ENCODE peak calls at places on chromosomes 1 and 21, in seven cellular contexts. One of them, this sample, is unnamed.
A peak's percentile ranks its signal among the peaks of the same experiment; 100 is the strongest.

GRCh38 chr21:44046734-44047133 is 34.6 kb downstream of the TRAPPC10 start:
- DNase-seq in astrocyte: no peak
- DNase-seq in frontal cortex: no peak
- DNase-seq in activated CD4-positive, alpha-beta T cell treated with anti-CD3 and anti-CD28 coated beads, Interleukin-2, amount 50 U/mL, for 1 hour: no peak
- DNase-seq in NCI-H1694: no peak
- DNase-seq in activated CD8-positive, alpha-beta memory T cell treated with anti-CD3 and anti-CD28 coated beads, Interleukin-2, amount 50 U/mL, for 4 hours: no peak
- DNase-seq in left cardiac atrium: no peak
- DNase-seq in this sample: no peak

GRCh38 chr21:44702111-44702972 is 5.4 kb downstream of the KRTAP10-12 start:
- DNase-seq in left cardiac atrium: no peak
- DNase-seq in activated CD4-positive, alpha-beta T cell treated with anti-CD3 and anti-CD28 coated beads, Interleukin-2, amount 50 U/mL, for 1 hour: no peak
- DNase-seq in activated CD8-positive, alpha-beta memory T cell treated with anti-CD3 and anti-CD28 coated beads, Interleukin-2, amount 50 U/mL, for 4 hours: no peak
- DNase-seq in frontal cortex: no peak
- DNase-seq in NCI-H1694: no peak
- DNase-seq in astrocyte: no peak
- DNase-seq in this sample: no peak

GRCh38 chr1:205351984-205352713 is 4.6 kb downstream of the KLHDC8A start:
- DNase-seq in frontal cortex: no peak
- DNase-seq in astrocyte: no peak
- DNase-seq in left cardiac atrium: no peak
- DNase-seq in NCI-H1694: peak; percentile 98
- DNase-seq in activated CD8-positive, alpha-beta memory T cell treated with anti-CD3 and anti-CD28 coated beads, Interleukin-2, amount 50 U/mL, for 4 hours: no peak
- DNase-seq in activated CD4-positive, alpha-beta T cell treated with anti-CD3 and anti-CD28 coated beads, Interleukin-2, amount 50 U/mL, for 1 hour: no peak
- DNase-seq in this sample: no peak

GRCh38 chr1:79662596-79662995 is 656.1 kb upstream of the ADGRL4 start:
- DNase-seq in left cardiac atrium: no peak
- DNase-seq in activated CD8-positive, alpha-beta memory T cell treated with anti-CD3 and anti-CD28 coated beads, Interleukin-2, amount 50 U/mL, for 4 hours: no peak
- DNase-seq in NCI-H1694: no peak
- DNase-seq in activated CD4-positive, alpha-beta T cell treated with anti-CD3 and anti-CD28 coated beads, Interleukin-2, amount 50 U/mL, for 1 hour: no peak
- DNase-seq in frontal cortex: no peak
- DNase-seq in astrocyte: no peak
- DNase-seq in this sample: no peak

GRCh38 chr1:12065872-12066271 is 2.8 kb downstream of the TNFRSF8 start:
- DNase-seq in frontal cortex: no peak
- DNase-seq in activated CD4-positive, alpha-beta T cell treated with anti-CD3 and anti-CD28 coated beads, Interleukin-2, amount 50 U/mL, for 1 hour: no peak
- DNase-seq in activated CD8-positive, alpha-beta memory T cell treated with anti-CD3 and anti-CD28 coated beads, Interleukin-2, amount 50 U/mL, for 4 hours: no peak
- DNase-seq in astrocyte: no peak
- DNase-seq in NCI-H1694: no peak
- DNase-seq in left cardiac atrium: no peak
- DNase-seq in this sample: no peak

GRCh38 chr1:94301186-94301585 is 63.8 kb upstream of the ARHGAP29 start:
- DNase-seq in astrocyte: no peak
- DNase-seq in activated CD8-positive, alpha-beta memory T cell treated with anti-CD3 and anti-CD28 coated beads, Interleukin-2, amount 50 U/mL, for 4 hours: no peak
- DNase-seq in NCI-H1694: no peak
- DNase-seq in frontal cortex: no peak
- DNase-seq in activated CD4-positive, alpha-beta T cell treated with anti-CD3 and anti-CD28 coated beads, Interleukin-2, amount 50 U/mL, for 1 hour: no peak
- DNase-seq in left cardiac atrium: no peak
- DNase-seq in this sample: no peak

GRCh38 chr1:242011879-242012674 is 13.2 kb upstream of the MAP1LC3C start:
- DNase-seq in activated CD8-positive, alpha-beta memory T cell treated with anti-CD3 and anti-CD28 coated beads, Interleukin-2, amount 50 U/mL, for 4 hours: no peak
- DNase-seq in activated CD4-positive, alpha-beta T cell treated with anti-CD3 and anti-CD28 coated beads, Interleukin-2, amount 50 U/mL, for 1 hour: no peak
- DNase-seq in NCI-H1694: no peak
- DNase-seq in astrocyte: peak; percentile 83
- DNase-seq in frontal cortex: no peak
- DNase-seq in left cardiac atrium: no peak
- DNase-seq in this sample: no peak

GRCh38 chr21:42061195-42061865 is 9.8 kb upstream of the UMODL1 start:
- DNase-seq in astrocyte: no peak
- DNase-seq in left cardiac atrium: no peak
- DNase-seq in NCI-H1694: no peak
- DNase-seq in activated CD8-positive, alpha-beta memory T cell treated with anti-CD3 and anti-CD28 coated beads, Interleukin-2, amount 50 U/mL, for 4 hours: no peak
- DNase-seq in frontal cortex: no peak
- DNase-seq in activated CD4-positive, alpha-beta T cell treated with anti-CD3 and anti-CD28 coated beads, Interleukin-2, amount 50 U/mL, for 1 hour: no peak
- DNase-seq in this sample: no peak

GRCh38 chr1:18198240-18198639 is 90.6 kb downstream of the IGSF21 start:
- DNase-seq in activated CD4-positive, alpha-beta T cell treated with anti-CD3 and anti-CD28 coated beads, Interleukin-2, amount 50 U/mL, for 1 hour: no peak
- DNase-seq in left cardiac atrium: no peak
- DNase-seq in astrocyte: no peak
- DNase-seq in frontal cortex: no peak
- DNase-seq in NCI-H1694: peak; percentile 79
- DNase-seq in activated CD8-positive, alpha-beta memory T cell treated with anti-CD3 and anti-CD28 coated beads, Interleukin-2, amount 50 U/mL, for 4 hours: no peak
- DNase-seq in this sample: no peak

GRCh38 chr1:154608522-154609294 is 722 bp upstream of the ADAR start:
- DNase-seq in left cardiac atrium: peak; percentile 53
- DNase-seq in astrocyte: peak; percentile 51
- DNase-seq in activated CD4-positive, alpha-beta T cell treated with anti-CD3 and anti-CD28 coated beads, Interleukin-2, amount 50 U/mL, for 1 hour: peak; percentile 20
- DNase-seq in NCI-H1694: peak; percentile 66
- DNase-seq in activated CD8-positive, alpha-beta memory T cell treated with anti-CD3 and anti-CD28 coated beads, Interleukin-2, amount 50 U/mL, for 4 hours: peak; percentile 27
- DNase-seq in frontal cortex: peak; percentile 34
- DNase-seq in this sample: peak; percentile 33

GRCh38 chr1:157170677-157171515 is 32.7 kb upstream of the ETV3 start:
- DNase-seq in activated CD8-positive, alpha-beta memory T cell treated with anti-CD3 and anti-CD28 coated beads, Interleukin-2, amount 50 U/mL, for 4 hours: peak; percentile 37
- DNase-seq in frontal cortex: no peak
- DNase-seq in astrocyte: no peak
- DNase-seq in activated CD4-positive, alpha-beta T cell treated with anti-CD3 and anti-CD28 coated beads, Interleukin-2, amount 50 U/mL, for 1 hour: peak; percentile 44
- DNase-seq in left cardiac atrium: no peak
- DNase-seq in NCI-H1694: peak; percentile 62
- DNase-seq in this sample: peak; percentile 33

GRCh38 chr1:109897244-109897955 is 13.2 kb upstream of the CSF1 start:
- DNase-seq in activated CD4-positive, alpha-beta T cell treated with anti-CD3 and anti-CD28 coated beads, Interleukin-2, amount 50 U/mL, for 1 hour: no peak
- DNase-seq in frontal cortex: no peak
- DNase-seq in astrocyte: no peak
- DNase-seq in activated CD8-positive, alpha-beta memory T cell treated with anti-CD3 and anti-CD28 coated beads, Interleukin-2, amount 50 U/mL, for 4 hours: no peak
- DNase-seq in NCI-H1694: no peak
- DNase-seq in left cardiac atrium: no peak
- DNase-seq in this sample: no peak

GRCh38 chr1:180609643-180610555 is 21.9 kb upstream of the XPR1 start:
- DNase-seq in NCI-H1694: no peak
- DNase-seq in astrocyte: no peak
- DNase-seq in activated CD4-positive, alpha-beta T cell treated with anti-CD3 and anti-CD28 coated beads, Interleukin-2, amount 50 U/mL, for 1 hour: no peak
- DNase-seq in frontal cortex: no peak
- DNase-seq in activated CD8-positive, alpha-beta memory T cell treated with anti-CD3 and anti-CD28 coated beads, Interleukin-2, amount 50 U/mL, for 4 hours: no peak
- DNase-seq in left cardiac atrium: no peak
- DNase-seq in this sample: no peak

GRCh38 chr1:220884109-220884980 is 5.1 kb downstream of the HLX start:
- DNase-seq in frontal cortex: peak; percentile 18
- DNase-seq in activated CD4-positive, alpha-beta T cell treated with anti-CD3 and anti-CD28 coated beads, Interleukin-2, amount 50 U/mL, for 1 hour: no peak
- DNase-seq in activated CD8-positive, alpha-beta memory T cell treated with anti-CD3 and anti-CD28 coated beads, Interleukin-2, amount 50 U/mL, for 4 hours: no peak
- DNase-seq in left cardiac atrium: no peak
- DNase-seq in NCI-H1694: no peak
- DNase-seq in astrocyte: no peak
- DNase-seq in this sample: no peak

GRCh38 chr1:2416403-2416802 is 4.0 kb upstream of the PEX10 start:
- DNase-seq in activated CD8-positive, alpha-beta memory T cell treated with anti-CD3 and anti-CD28 coated beads, Interleukin-2, amount 50 U/mL, for 4 hours: no peak
- DNase-seq in NCI-H1694: no peak
- DNase-seq in activated CD4-positive, alpha-beta T cell treated with anti-CD3 and anti-CD28 coated beads, Interleukin-2, amount 50 U/mL, for 1 hour: peak; percentile 19
- DNase-seq in frontal cortex: no peak
- DNase-seq in astrocyte: no peak
- DNase-seq in left cardiac atrium: no peak
- DNase-seq in this sample: peak; percentile 28